ENCODE peak calls at places on chromosomes 3 and 15, in four cellular contexts. X is body of pancreas, U is GM06990, W is fibroblast of lung. O is an unnamed sample.

GRCh38 chr3:123099331-123100191 is 32.7 kb downstream of the PDIA5 start:
- DNase-seq in X (no peak), U (no peak), W (no peak), O (no peak)

GRCh38 chr3:51397389-51397788 is 6.3 kb downstream of the RBM15B start:
- DNase-seq in X (no peak), U (no peak), W (no peak), O (no peak)

GRCh38 chr15:40085225-40085624 is 23.5 kb downstream of the BMF start:
- DNase-seq in X (no peak), U (no peak), W (peak), O (no peak)

GRCh38 chr3:127456471-127457093 is 134.0 kb downstream of the TPRA1 start:
- DNase-seq in X (no peak), U (no peak), W (peak), O (peak)

GRCh38 chr15:73926191-73927002 is at the start of gene LOXL1:
- DNase-seq in X (peak), U (no peak), W (peak), O (peak)

GRCh38 chr3:94525039-94525438 is 462.2 kb downstream of the NSUN3 start:
- DNase-seq in X (no peak), U (no peak), W (peak), O (no peak)

GRCh38 chr15:100844778-100845177 is 34.9 kb upstream of the ALDH1A3 start:
- DNase-seq in X (no peak), U (no peak), W (no peak), O (no peak)

GRCh38 chr3:39125837-39126500 is 18.5 kb downstream of the TTC21A start:
- DNase-seq in X (no peak), U (no peak), W (peak), O (no peak)

GRCh38 chr3:13009132-13009945 is 63.9 kb downstream of the IQSEC1 start:
- DNase-seq in X (no peak), U (peak), W (no peak), O (peak)

GRCh38 chr3:32564195-32564594 is 6.5 kb downstream of the DYNC1LI1 start:
- DNase-seq in X (no peak), U (no peak), W (no peak), O (no peak)

GRCh38 chr3:143168518-143169192 is 49.1 kb downstream of the CHST2 start:
- DNase-seq in X (no peak), U (no peak), W (peak), O (no peak)

GRCh38 chr3:32571192-32571485 is 481 bp upstream of the DYNC1LI1 start:
- DNase-seq in X (no peak), U (no peak), W (no peak), O (no peak)

GRCh38 chr15:51726302-51727073 is 11.0 kb downstream of the LYSMD2 start:
- DNase-seq in X (no peak), U (peak), W (peak), O (no peak)

GRCh38 chr3:128603811-128604447 is 46.7 kb downstream of the RPN1 start:
- DNase-seq in X (no peak), U (no peak), W (no peak), O (no peak)

GRCh38 chr3:9071982-9072666 is 108.9 kb upstream of the RAD18 start:
- DNase-seq in X (no peak), U (no peak), W (no peak), O (no peak)

GRCh38 chr15:95995375-95996168 is 334.9 kb upstream of the NR2F2 start:
- DNase-seq in X (no peak), U (no peak), W (peak), O (no peak)

GRCh38 chr3:101131767-101132166 is 138.5 kb upstream of the ABI3BP start:
- DNase-seq in X (no peak), U (peak), W (no peak), O (no peak)

GRCh38 chr3:123085293-123085949 is 18.6 kb downstream of the PDIA5 start:
- DNase-seq in X (no peak), U (no peak), W (no peak), O (no peak)

GRCh38 chr3:66985336-66985920 is 12.7 kb upstream of the KBTBD8 start:
- DNase-seq in X (no peak), U (no peak), W (no peak), O (no peak)

GRCh38 chr3:155313303-155313702 is 19.8 kb upstream of the STRIT1 start:
- DNase-seq in X (no peak), U (no peak), W (peak), O (no peak)

GRCh38 chr15:83613716-83614115 is 40.2 kb upstream of the ADAMTSL3 start:
- DNase-seq in X (no peak), U (no peak), W (peak), O (no peak)

GRCh38 chr3:188947401-188947982 is 224.3 kb upstream of the TPRG1 start:
- DNase-seq in X (peak), U (no peak), W (peak), O (peak)

GRCh38 chr15:69996321-69996720 is 101.4 kb downstream of the TLE3 start:
- DNase-seq in X (no peak), U (no peak), W (no peak), O (no peak)

GRCh38 chr3:120344349-120344748 is 4.8 kb downstream of the LRRC58 start:
- DNase-seq in X (no peak), U (peak), W (peak), O (no peak)

GRCh38 chr3:22474706-22475470 is 723.9 kb upstream of the ZNF385D start:
- DNase-seq in X (no peak), U (no peak), W (peak), O (no peak)

GRCh38 chr3:98039322-98040024 is 4.4 kb upstream of the GABRR3 start:
- DNase-seq in X (peak), U (peak), W (peak), O (peak)

GRCh38 chr15:31328425-31328998 is 1.9 kb downstream of the KLF13 start:
- DNase-seq in X (peak), U (peak), W (peak), O (no peak)

GRCh38 chr15:32035285-32035684 is 5.0 kb downstream of the CHRNA7 start:
- DNase-seq in X (no peak), U (no peak), W (no peak), O (no peak)

GRCh38 chr3:151460774-151461450 is at the start of gene IGSF10:
- DNase-seq in X (peak), U (no peak), W (no peak), O (peak)
- H3K4me3 ChIP-seq in X (peak), U (no peak), W (peak), O (peak)

DNA sequence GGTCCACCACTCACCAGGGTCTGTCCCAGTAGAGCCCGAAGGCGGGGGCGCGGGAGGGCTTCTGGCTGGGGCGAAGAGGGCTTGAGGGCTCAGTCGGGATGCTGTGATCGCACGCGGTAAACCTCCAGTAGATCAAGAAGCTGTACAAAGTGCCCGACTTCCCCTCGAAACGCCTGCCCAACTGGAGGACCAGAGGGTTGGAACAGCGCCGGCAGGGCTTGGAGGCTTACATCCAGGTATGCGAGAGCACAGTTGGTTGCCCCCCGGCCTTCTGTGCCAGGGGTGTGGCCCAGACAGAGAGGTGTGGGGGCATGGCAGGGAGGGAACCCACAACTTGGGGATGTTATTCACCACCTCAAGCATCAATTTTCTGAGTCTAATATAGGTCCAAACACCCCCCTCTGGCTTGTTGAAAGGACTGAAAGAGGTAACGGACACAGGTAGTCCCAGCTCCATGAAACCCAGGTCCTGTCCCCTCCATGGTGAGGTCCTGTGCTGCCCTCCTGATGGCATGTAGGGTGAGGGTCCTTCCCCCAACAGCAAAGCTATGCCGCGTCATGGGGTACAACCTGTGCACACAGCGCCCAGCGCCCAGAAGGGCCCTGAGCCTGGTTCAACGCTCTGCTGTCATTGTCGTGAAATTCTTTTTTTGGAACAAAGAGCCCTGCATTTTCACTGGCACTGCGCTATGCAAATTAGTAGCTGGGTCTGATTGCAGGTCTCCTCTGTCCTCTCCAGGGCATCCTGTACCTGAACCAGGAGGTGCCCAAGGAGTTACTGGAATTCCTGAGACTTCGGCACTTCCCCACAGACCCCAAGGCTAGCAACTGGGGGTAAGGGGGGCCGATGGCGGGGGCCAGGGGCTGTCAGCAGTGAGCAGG is 1.2 kb downstream of the SNX22 start:
- DNase-seq in X (no peak), U (peak), W (no peak), O (peak)
- H3K4me3 ChIP-seq in X (no peak), U (peak), W (no peak), O (no peak)

GRCh38 chr3:146831657-146832056 is 226.5 kb upstream of the PLSCR5 start:
- DNase-seq in X (no peak), U (no peak), W (no peak), O (no peak)
- H3K4me3 ChIP-seq in X (no peak), U (no peak), W (no peak), O (no peak)

DNA sequence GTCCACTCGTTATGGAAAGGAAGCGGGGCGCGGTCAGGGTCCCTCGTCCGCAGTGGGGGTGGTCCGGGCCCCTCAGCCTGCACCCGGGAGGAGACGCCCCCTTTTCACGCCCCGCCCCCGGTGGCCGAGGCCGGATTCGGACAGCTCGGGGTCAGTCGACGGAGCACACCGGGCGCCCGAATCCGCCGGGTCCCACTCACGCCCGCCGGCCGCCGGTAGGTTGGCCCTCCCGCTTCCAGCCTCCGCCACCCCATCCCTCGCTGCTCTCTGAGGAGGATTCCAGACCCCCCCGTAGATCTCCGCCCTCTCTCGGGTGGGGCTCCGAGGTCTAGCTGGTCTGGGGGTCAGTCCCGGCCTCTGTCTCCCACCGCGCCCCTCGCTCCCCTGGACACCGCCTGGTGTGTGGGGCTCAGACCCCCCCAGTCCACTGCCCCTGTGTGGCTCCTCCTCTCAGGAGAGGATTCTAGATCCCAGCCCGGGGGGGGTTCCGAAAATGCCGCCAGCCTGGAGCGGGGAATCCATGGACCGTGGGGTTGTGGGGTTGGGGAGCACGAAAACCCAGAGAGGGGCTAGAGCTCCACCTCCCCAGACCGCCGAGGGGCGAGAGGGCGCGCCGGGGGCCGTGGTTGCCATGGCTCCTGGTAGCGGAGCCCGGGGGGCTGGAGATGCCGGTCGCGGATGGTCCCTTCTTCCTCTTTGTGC is 742 bp downstream of the CHL1 start:
- DNase-seq in X (no peak), U (no peak), W (no peak), O (no peak)
- H3K4me3 ChIP-seq in X (no peak), U (peak), W (no peak), O (peak)

DNA sequence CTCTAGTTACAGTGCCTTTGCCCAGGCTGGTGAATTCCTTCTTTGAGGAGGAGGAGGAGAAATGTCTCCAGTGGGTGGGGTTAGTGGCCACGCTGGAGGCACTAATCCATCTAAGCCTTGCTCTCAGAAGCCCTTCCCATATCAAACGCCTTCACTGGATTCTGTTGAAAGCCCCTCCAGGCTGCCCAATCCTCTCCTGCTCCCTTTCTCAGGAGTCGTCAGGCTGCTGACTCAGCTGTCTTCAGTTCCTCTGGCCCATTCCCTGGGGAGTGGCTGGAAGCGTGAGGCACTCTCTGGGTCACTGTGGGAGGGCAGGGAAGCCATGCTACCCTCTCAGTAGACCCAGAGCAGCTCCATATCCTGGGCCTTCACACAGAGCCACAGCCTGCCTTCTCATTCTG is 2.7 kb downstream of the AP2M1 start:
- DNase-seq in X (no peak), U (no peak), W (peak), O (no peak)
- H3K4me3 ChIP-seq in X (no peak), U (no peak), W (peak), O (peak)

GRCh38 chr15:90529008-90529368 is 735 bp upstream of the CRTC3 start:
- DNase-seq in X (peak), U (no peak), W (no peak), O (no peak)
- H3K4me3 ChIP-seq in X (no peak), U (peak), W (no peak), O (peak)

DNA sequence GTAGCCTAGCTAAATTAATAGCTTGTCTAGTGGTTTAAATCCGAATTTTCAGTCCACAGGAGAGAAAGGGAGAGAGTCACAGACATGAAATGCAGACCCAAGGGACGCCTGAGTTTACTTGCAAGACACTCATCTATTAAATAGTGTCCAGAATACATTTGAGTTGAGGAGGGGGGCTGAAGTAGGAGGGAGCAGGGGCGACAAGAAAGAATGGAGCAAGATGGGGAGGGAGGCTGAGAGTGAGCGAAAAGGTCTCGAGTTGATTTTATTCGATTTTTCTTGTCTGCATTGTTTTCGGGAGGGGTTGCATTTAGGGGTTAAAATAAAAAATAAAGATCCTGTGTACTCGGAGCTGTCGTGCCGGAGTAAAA is 4.2 kb upstream of the MECOM start:
- DNase-seq in X (no peak), U (no peak), W (no peak), O (no peak)
- H3K4me3 ChIP-seq in X (no peak), U (no peak), W (no peak), O (peak)

GRCh38 chr3:17771177-17772048 is 29.0 kb upstream of the TBC1D5 start:
- DNase-seq in X (no peak), U (no peak), W (no peak), O (no peak)

GRCh38 chr3:17761563-17761962 is 19.1 kb upstream of the TBC1D5 start:
- DNase-seq in X (no peak), U (no peak), W (no peak), O (no peak)

GRCh38 chr3:17770682-17771081 is 28.3 kb upstream of the TBC1D5 start:
- DNase-seq in X (no peak), U (no peak), W (no peak), O (no peak)

DNA sequence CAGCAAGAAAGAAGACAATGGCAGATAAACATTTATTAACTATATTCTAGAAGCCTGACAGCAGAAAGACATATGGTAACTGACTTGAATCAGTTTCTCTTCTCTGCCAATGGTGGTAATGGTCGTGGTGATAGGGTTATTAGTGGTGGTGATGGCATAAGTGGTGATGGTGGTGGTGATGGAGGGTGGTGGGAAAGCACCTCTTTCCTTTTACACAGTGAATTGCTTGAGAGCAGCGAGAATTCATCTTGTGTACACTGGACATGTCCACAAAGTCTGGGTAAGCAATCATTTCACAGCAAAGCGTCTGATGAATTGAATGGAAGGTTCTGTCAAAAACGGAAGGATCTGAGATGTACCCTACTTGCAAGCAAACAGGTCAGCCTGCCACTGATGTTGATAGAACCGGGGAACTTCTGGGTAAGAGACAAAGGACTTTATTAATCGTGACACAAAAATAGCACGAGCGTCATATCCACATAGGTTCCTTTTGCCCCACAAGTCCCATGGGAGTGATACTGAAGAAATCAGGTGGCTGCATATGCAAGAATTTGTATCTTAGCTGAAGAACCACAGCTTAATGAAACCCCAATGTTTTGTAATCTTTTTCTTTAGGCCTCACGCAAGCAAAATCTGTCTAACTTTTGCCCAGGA is 23.5 kb upstream of the TBC1D5 start:
- DNase-seq in X (no peak), U (no peak), W (no peak), O (no peak)
- H3K4me3 ChIP-seq in X (no peak), U (no peak), W (no peak), O (no peak)

GRCh38 chr15:75696854-75697259 is 15.8 kb downstream of the CSPG4 start:
- DNase-seq in X (no peak), U (no peak), W (no peak), O (no peak)
- H3K4me3 ChIP-seq in X (no peak), U (no peak), W (no peak), O (no peak)

DNA sequence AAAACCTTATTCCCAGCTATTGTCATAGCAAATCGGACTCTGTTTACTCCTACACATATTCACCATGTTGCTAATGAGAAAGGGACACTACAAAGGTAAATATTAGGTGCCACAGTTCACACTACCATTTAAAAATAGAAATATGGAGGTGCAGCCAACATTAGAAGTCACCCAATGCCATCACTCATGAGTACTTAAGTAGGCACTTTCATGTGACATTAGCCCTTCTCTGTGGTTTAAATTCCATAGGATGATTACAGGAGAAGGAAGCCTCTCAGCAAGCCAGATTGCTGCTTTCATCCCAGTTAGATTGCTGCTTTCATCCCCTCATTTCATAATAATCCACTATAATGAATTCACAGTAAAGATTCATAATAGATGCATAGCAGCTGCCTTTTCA is 376.8 kb upstream of the ALCAM start:
- DNase-seq in X (no peak), U (no peak), W (peak), O (no peak)
- H3K4me3 ChIP-seq in X (no peak), U (no peak), W (no peak), O (no peak)